ENCODE peak calls at places on chromosome X, in six cellular contexts. X is neuronal stem cell, I is IMR-90, P is trophoblast cell, Z is H9, E is H1. Q is an unnamed sample.
A peak's percentile ranks its signal among the peaks of the same experiment; 100 is the strongest.

GRCh38 chrX:16695079-16695676 is 17.3 kb downstream of the CTPS2 start:
- DNase-seq in X (no peak), I (peak; percentile 65), P (peak; percentile 77), Z (peak; percentile 66), E (no peak), Q (peak; percentile 53)

GRCh38 chrX:93673869-93674271 is at the start of gene FAM133A:
- DNase-seq in X (no peak), I (peak; percentile 4), P (peak; percentile 7), Z (no peak), E (no peak), Q (peak; percentile 39)

GRCh38 chrX:39519213-39519544 is 578.6 kb downstream of the BCOR start:
- DNase-seq in X (no peak), I (no peak), P (no peak), Z (no peak), E (no peak), Q (no peak)

GRCh38 chrX:6238576-6238975 is 9.9 kb upstream of the NLGN4X start:
- DNase-seq in X (no peak), I (no peak), P (no peak), Z (no peak), E (no peak), Q (no peak)

GRCh38 chrX:41301438-41301824 is 32.5 kb upstream of the DDX3X start:
- DNase-seq in X (no peak), I (no peak), P (no peak), Z (no peak), E (no peak), Q (no peak)

GRCh38 chrX:41064028-41064427 is 21.2 kb upstream of the USP9X start:
- DNase-seq in X (no peak), I (peak; percentile 55), P (no peak), Z (no peak), E (no peak), Q (no peak)

GRCh38 chrX:52346462-52347165 is 22.2 kb upstream of the XAGE2 start:
- DNase-seq in X (no peak), I (peak; percentile 4), P (peak; percentile 66), Z (no peak), E (no peak), Q (no peak)

GRCh38 chrX:109830704-109831206 is 97.7 kb upstream of the ACSL4 start:
- DNase-seq in X (no peak), I (peak; percentile 75), P (peak; percentile 43), Z (no peak), E (no peak), Q (peak; percentile 81)

GRCh38 chrX:40074959-40075332 is 22.8 kb downstream of the BCOR start:
- DNase-seq in X (no peak), I (no peak), P (no peak), Z (no peak), E (no peak), Q (no peak)

GRCh38 chrX:109632906-109633504 is 8.0 kb upstream of the KCNE5 start:
- DNase-seq in X (no peak), I (peak; percentile 26), P (peak; percentile 35), Z (peak; percentile 33), E (no peak), Q (peak; percentile 37)

GRCh38 chrX:37776283-37776986 is 3.4 kb upstream of the CYBB start:
- DNase-seq in X (no peak), I (no peak), P (no peak), Z (no peak), E (no peak), Q (no peak)

GRCh38 chrX:74924449-74925209 is 623 bp downstream of the NEXMIF start:
- DNase-seq in X (peak; percentile 38), I (no peak), P (no peak), Z (peak; percentile 55), E (no peak), Q (peak; percentile 1)

GRCh38 chrX:152926279-152926678 is 28.4 kb downstream of the ZNF185 start:
- DNase-seq in X (peak; percentile 38), I (peak; percentile 70), P (peak; percentile 25), Z (peak; percentile 76), E (no peak), Q (peak; percentile 74)

GRCh38 chrX:15694968-15695451 is 30.4 kb upstream of the CLTRN start:
- DNase-seq in X (no peak), I (no peak), P (no peak), Z (no peak), E (no peak), Q (no peak)

GRCh38 chrX:29082558-29082957 is 495.3 kb downstream of the IL1RAPL1 start:
- DNase-seq in X (no peak), I (no peak), P (no peak), Z (no peak), E (no peak), Q (no peak)

GRCh38 chrX:115912372-115912897 is 258.1 kb upstream of the AGTR2 start:
- DNase-seq in X (no peak), I (no peak), P (peak; percentile 28), Z (peak; percentile 62), E (no peak), Q (no peak)

GRCh38 chrX:129139837-129140679 is 383.2 kb downstream of the SMARCA1 start:
- DNase-seq in X (no peak), I (no peak), P (no peak), Z (no peak), E (no peak), Q (no peak)

GRCh38 chrX:41335590-41336331 is 1.8 kb downstream of the DDX3X start:
- DNase-seq in X (no peak), I (peak; percentile 80), P (peak; percentile 34), Z (no peak), E (no peak), Q (no peak)

GRCh38 chrX:110082156-110082555 is 79.2 kb downstream of the TMEM164 start:
- DNase-seq in X (no peak), I (peak; percentile 93), P (no peak), Z (no peak), E (no peak), Q (peak; percentile 81)

GRCh38 chrX:3076416-3076991 is 35.2 kb downstream of the ARSF start:
- DNase-seq in X (no peak), I (no peak), P (peak; percentile 17), Z (peak; percentile 86), E (peak; percentile 10), Q (no peak)

GRCh38 chrX:3584415-3584996 is 128.9 kb downstream of the PRKX start:
- DNase-seq in X (no peak), I (no peak), P (no peak), Z (peak; percentile 31), E (no peak), Q (no peak)

GRCh38 chrX:15401373-15401772 is 17.2 kb upstream of the VEGFD start:
- DNase-seq in X (no peak), I (no peak), P (no peak), Z (no peak), E (no peak), Q (no peak)

GRCh38 chrX:107537815-107538214 is 88.4 kb downstream of the FRMPD3 start:
- DNase-seq in X (peak; percentile 9), I (peak; percentile 50), P (peak; percentile 63), Z (peak; percentile 76), E (no peak), Q (peak; percentile 46)

GRCh38 chrX:43510194-43510593 is 145.9 kb upstream of the MAOA start:
- DNase-seq in X (no peak), I (no peak), P (no peak), Z (no peak), E (no peak), Q (no peak)

GRCh38 chrX:46575991-46576392 is 2.4 kb downstream of the CHST7 start:
- DNase-seq in X (no peak), I (peak; percentile 40), P (peak; percentile 38), Z (no peak), E (no peak), Q (peak; percentile 42)

GRCh38 chrX:30798810-30799209 is 90.2 kb downstream of the TAB3 start:
- DNase-seq in X (no peak), I (no peak), P (no peak), Z (no peak), E (no peak), Q (no peak)

GRCh38 chrX:30799327-30799726 is 89.7 kb downstream of the TAB3 start:
- DNase-seq in X (no peak), I (no peak), P (no peak), Z (no peak), E (no peak), Q (no peak)

GRCh38 chrX:30804462-30804861 is 84.6 kb downstream of the TAB3 start:
- DNase-seq in X (no peak), I (no peak), P (no peak), Z (no peak), E (no peak), Q (no peak)

GRCh38 chrX:30795981-30796958 is 92.8 kb downstream of the TAB3 start:
- DNase-seq in X (no peak), I (no peak), P (no peak), Z (peak; percentile 7), E (no peak), Q (no peak)

DNA sequence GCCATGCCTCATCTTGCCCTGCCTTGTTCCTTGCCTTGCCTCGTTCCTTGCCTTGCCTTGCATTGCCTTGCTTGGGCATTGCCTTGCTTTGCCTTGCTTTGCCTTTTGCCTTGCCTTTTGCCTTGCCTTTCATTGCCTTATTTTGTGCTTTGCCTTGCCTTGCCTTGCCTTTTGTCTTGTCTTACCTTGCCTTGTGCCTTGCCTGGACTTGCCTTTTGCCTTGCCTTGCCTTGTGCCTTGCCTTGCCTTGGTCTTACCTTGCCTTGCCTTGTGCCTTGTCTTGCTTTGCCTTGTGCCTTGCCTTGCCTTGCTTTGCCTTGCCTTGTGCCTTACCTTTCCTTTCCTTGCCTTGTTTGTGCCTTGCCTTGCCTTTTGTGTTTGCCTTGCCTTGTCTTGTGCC is 88.2 kb downstream of the TAB3 start:
- DNase-seq in X (no peak), I (no peak), P (no peak), Z (no peak), E (no peak), Q (no peak)
- H3K14ac ChIP-seq in X (no peak overlapping the region), I (no peak overlapping the region), P (no peak overlapping the region), Z (no peak overlapping the region), E (no peak overlapping the region), Q (no peak overlapping the region)

DNA sequence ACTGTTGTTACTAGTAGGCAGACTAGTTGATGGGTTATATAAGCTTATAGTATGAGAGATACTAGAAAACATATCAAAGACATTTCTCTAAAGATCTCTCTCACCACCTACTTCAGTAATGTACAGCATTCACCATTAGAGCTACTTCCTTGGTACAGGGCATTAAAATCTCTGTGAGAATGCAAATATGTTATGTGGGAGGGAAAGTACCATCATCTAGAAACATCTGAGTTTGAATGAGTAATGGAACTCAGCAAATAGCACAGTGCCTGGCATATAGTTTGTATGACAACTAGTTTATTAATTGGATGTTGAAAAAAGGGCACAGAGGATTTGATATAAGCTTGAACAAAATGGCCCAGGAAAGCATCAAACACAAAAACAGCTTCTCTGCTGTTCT is 211.1 kb downstream of the GLUD2 start:
- DNase-seq in X (no peak), I (no peak), P (no peak), Z (no peak), E (no peak), Q (no peak)
- H3K14ac ChIP-seq in X (no peak overlapping the region), I (no peak overlapping the region), P (no peak overlapping the region), Z (no peak overlapping the region), E (no peak overlapping the region), Q (no peak overlapping the region)

GRCh38 chrX:70208479-70208878 is 26.0 kb upstream of the AWAT1 start:
- DNase-seq in X (no peak), I (peak; percentile 4), P (no peak), Z (no peak), E (no peak), Q (no peak)
- H3K14ac ChIP-seq in X (no peak overlapping the region), I (no peak overlapping the region), P (no peak overlapping the region), Z (no peak overlapping the region), E (no peak overlapping the region), Q (no peak overlapping the region)

DNA sequence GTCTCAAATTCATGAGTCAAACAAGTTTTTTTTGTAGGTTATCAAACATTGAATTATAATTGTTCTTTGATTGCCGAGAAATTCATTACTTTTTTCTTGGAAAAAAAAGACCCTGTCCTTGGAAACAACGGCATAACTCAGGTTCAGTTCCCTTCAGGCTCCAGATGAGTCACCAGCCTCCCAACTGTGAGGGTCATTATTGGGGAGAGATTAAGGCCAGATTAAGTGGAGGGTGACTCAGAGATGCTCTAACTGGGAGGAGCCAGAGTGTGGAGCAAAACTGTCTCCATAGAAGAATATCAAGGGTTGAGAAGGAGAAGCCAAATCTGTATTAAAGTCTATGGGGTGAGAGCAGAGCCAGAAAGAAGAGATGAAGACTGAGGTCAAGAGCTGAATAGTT is 9.6 kb downstream of the ADGRG4 start:
- DNase-seq in X (peak; percentile 2), I (peak; percentile 1), P (peak; percentile 21), Z (no peak), E (peak; percentile 5), Q (peak; percentile 43)
- H3K14ac ChIP-seq in X (no peak overlapping the region), I (no peak overlapping the region), P (no peak overlapping the region), Z (no peak overlapping the region), E (no peak overlapping the region), Q (no peak overlapping the region)